ENCODE peak calls at places on chromosomes 6 and 20, in four cellular contexts. H, O, S and C are unnamed samples. For H3K9me2, the result is how much of the 10 kb centered on the place peaks cover.

GRCh38 chr6:15037253-15037652 is 208.6 kb upstream of the JARID2 start:
- DNase-seq in O (no peak), S (no peak), H (no peak), C (no peak)

GRCh38 chr20:14446446-14446845 is 109.0 kb upstream of the FLRT3 start:
- DNase-seq in H (no peak), O (no peak), S (no peak), C (no peak)

GRCh38 chr6:10271982-10272381 is 142.9 kb downstream of the TFAP2A start:
- DNase-seq in O (no peak), S (no peak), H (no peak), C (no peak)

GRCh38 chr6:137222376-137222775 is 3.2 kb upstream of the IFNGR1 start:
- DNase-seq in H (no peak), O (no peak), S (no peak), C (peak)

GRCh38 chr6:111591370-111591900 is 14.2 kb downstream of the TRAF3IP2 start:
- DNase-seq in H (peak), O (peak), S (no peak), C (no peak)

GRCh38 chr20:43560974-43561373 is 2.1 kb downstream of the SGK2 start:
- DNase-seq in S (no peak), O (no peak), H (no peak), C (no peak)

GRCh38 chr6:36197739-36198221 is 1.2 kb downstream of the BRPF3 start:
- DNase-seq in S (peak), H (no peak), O (no peak), C (no peak)

GRCh38 chr6:147941143-147941542 is 401.5 kb upstream of the SASH1 start:
- DNase-seq in S (peak), O (no peak), H (no peak), C (no peak)

GRCh38 chr20:23147964-23148720 is 62.0 kb upstream of the CD93 start:
- DNase-seq in H (peak), S (no peak), O (no peak), C (no peak)

GRCh38 chr20:31675828-31676533 is 38.3 kb downstream of the COX4I2 start:
- DNase-seq in O (no peak), S (no peak), H (no peak), C (peak)

GRCh38 chr6:25477006-25477590 is 174.9 kb upstream of the SCGN start:
- DNase-seq in S (peak), H (no peak), O (no peak), C (no peak)

GRCh38 chr6:25332671-25333071 is 53.5 kb downstream of the CARMIL1 start:
- DNase-seq in O (no peak), H (no peak), S (no peak), C (no peak)

GRCh38 chr20:51211191-51211590 is 188.3 kb upstream of the KCNG1 start:
- DNase-seq in O (no peak), S (no peak), H (no peak), C (no peak)

GRCh38 chr6:27138837-27139752 is 108.4 kb upstream of the PRSS16 start:
- DNase-seq in H (no peak), O (peak), S (peak), C (peak)

GRCh38 chr6:25945175-25945574 is 14.7 kb upstream of the SLC17A2 start:
- DNase-seq in H (no peak), S (no peak), O (no peak), C (no peak)

GRCh38 chr20:59268827-59269226 is 31.6 kb upstream of the EDN3 start:
- DNase-seq in S (peak), H (no peak), O (no peak), C (no peak)

GRCh38 chr6:13712485-13712990 is 903 bp upstream of the RANBP9 start:
- DNase-seq in O (no peak), S (no peak), H (no peak), C (peak)

GRCh38 chr20:13665709-13666108 is 27.0 kb upstream of the TASP1 start:
- DNase-seq in H (no peak), O (no peak), S (no peak), C (no peak)

GRCh38 chr6:139164001-139164400 is 29.1 kb downstream of the HECA start:
- DNase-seq in O (no peak), S (peak), H (no peak), C (no peak)

GRCh38 chr20:24990810-24991252 is 1.7 kb downstream of the APMAP start:
- DNase-seq in S (no peak), H (no peak), O (no peak), C (peak)

GRCh38 chr6:46129634-46130505 is at the start of gene ENPP4:
- DNase-seq in O (peak), S (peak), H (peak), C (peak)
- TF ChIP-seq CTCF in O (no peak), S (no peak), H (no peak), C (peak)

GRCh38 chr6:169247991-169248390 is 5.7 kb downstream of the THBS2 start:
- DNase-seq in H (no peak), S (no peak), O (no peak), C (no peak)

GRCh38 chr6:169247419-169247818 is 6.2 kb downstream of the THBS2 start:
- DNase-seq in S (no peak), O (no peak), H (no peak), C (no peak)

GRCh38 chr6:169246445-169246844 is 7.2 kb downstream of the THBS2 start:
- DNase-seq in O (no peak), S (no peak), H (no peak), C (no peak)

GRCh38 chr6:169249057-169249456 is 4.6 kb downstream of the THBS2 start:
- DNase-seq in S (no peak), H (no peak), O (no peak), C (no peak)

GRCh38 chr6:169248521-169248971 is 5.1 kb downstream of the THBS2 start:
- DNase-seq in O (no peak), S (no peak), H (no peak), C (no peak)
- H3K9me2 ChIP-seq in O (under half), S (under half), H (under half), C (under half)

DNA sequence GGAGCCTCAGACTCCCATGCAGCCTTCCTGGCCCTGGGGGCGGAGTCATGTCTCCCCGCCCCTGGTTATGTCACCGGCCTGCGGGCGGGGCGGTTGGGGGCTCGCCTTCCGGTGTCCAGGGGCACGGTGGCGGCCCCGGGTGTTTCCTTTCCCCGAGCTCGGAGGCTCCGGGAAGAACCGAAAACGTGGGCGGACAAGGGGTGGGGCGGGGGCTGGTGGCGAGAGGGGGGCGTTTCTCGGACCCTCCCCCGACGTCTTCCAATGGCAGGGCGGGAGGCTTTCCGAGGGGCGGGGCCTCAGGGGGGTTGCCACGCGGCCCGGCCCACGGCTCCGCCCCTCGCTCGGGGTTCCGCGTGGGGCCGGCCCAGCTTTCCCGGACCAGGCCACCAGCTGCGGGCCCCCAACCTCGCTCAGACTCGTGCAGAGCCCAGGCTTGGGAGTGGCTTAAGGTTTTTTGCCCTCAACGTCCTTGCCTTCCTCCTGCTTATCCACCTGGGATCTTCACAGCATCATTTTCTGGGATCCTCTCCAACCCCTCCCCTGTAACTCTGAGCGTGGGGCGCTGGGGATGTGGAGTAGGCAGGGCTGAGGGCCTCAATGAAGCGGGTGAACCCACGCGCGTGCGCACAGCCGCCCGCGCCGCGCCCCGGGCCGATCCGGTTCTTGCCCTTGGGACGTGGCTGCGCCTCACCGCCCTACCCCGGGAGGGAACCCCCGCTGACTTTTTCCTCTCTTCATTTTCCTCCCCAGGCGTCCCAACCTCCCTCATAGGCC is 2.1 kb upstream of the NRN1 start:
- DNase-seq in S (peak), O (peak), H (peak), C (peak)
- H3K4me3 ChIP-seq in S (peak), O (peak), H (peak), C (peak)

GRCh38 chr6:142872376-142872775 is 72.6 kb downstream of the HIVEP2 start:
- DNase-seq in S (no peak), H (no peak), O (no peak), C (no peak)
- TF ChIP-seq CTCF in S (no peak), H (no peak), O (no peak), C (no peak)

GRCh38 chr6:47709160-47709559 is 10.8 kb downstream of the ADGRF4 start:
- DNase-seq in S (no peak), H (no peak), O (no peak), C (no peak)
- H3K9me2 ChIP-seq in S (under half), H (under half), O (under half), C (under half)

GRCh38 chr6:150143521-150144293 is 863 bp downstream of the PPP1R14C start:
- DNase-seq in O (no peak), S (peak), H (no peak), C (no peak)

GRCh38 chr6:150144294-150144868 is 1.5 kb downstream of the PPP1R14C start:
- DNase-seq in S (no peak), H (no peak), O (no peak), C (no peak)

GRCh38 chr6:150142657-150143501 is at the start of gene PPP1R14C:
- DNase-seq in H (no peak), O (peak), S (peak), C (no peak)

GRCh38 chr6:150140236-150140969 is 2.4 kb upstream of the PPP1R14C start:
- DNase-seq in S (no peak), O (no peak), H (no peak), C (no peak)

GRCh38 chr6:150142304-150142656 is 564 bp upstream of the PPP1R14C start:
- DNase-seq in O (no peak), H (no peak), S (peak), C (no peak)
- H3K4me3 ChIP-seq in O (no peak), H (peak), S (peak), C (peak)

DNA sequence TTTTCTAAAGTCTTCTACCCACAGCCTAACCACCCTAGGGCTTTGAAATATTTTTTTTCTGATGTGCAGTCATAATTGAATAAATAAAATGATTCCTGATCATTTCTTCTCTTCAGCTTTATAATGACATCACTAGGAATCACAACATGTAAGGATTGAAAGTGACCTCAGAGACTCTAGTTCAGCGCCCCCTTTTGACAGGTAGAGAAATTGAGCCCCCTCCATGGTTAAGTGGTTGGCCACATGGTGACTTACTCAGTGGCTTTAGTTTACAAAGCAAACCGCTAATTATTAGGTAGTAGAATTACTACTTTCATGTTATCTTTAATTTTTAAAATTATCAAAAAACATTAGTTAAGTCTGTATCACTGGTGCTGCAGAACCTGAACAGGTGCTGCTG is 13.3 kb upstream of the SLC2A12 start:
- DNase-seq in H (peak), O (peak), S (peak), C (peak)
- TF ChIP-seq CTCF in H (peak), O (peak), S (peak), C (peak)